ENCODE peak calls at places on chromosomes 6 and 20, in four cellular contexts. L, G, W and F are unnamed samples.

GRCh38 chr6:157110620-157111019 is 212.7 kb downstream of the TMEM242 start:
- DNase-seq in L (no peak), G (peak), W (no peak), F (peak)

GRCh38 chr20:34703573-34704176 is 469 bp upstream of the TP53INP2 start:
- DNase-seq in L (no peak), G (peak), W (no peak), F (no peak)

GRCh38 chr6:137660296-137660731 is 166.1 kb upstream of the OLIG3 start:
- DNase-seq in L (no peak), G (no peak), W (no peak), F (no peak)

GRCh38 chr6:31826793-31827285 is 699 bp upstream of the HSPA1B start:
- DNase-seq in L (peak), G (peak), W (peak), F (peak)

GRCh38 chr20:50425076-50425475 is 85.1 kb upstream of the PTPN1 start:
- DNase-seq in L (peak), G (no peak), W (peak), F (no peak)

GRCh38 chr20:53163486-53163885 is 191.3 kb downstream of the TSHZ2 start:
- DNase-seq in L (no peak), G (peak), W (peak), F (no peak)

GRCh38 chr6:15329154-15329781 is 83.4 kb downstream of the JARID2 start:
- DNase-seq in L (no peak), G (peak), W (no peak), F (peak)

GRCh38 chr20:3741846-3742458 is 9.5 kb downstream of the HSPA12B start:
- DNase-seq in L (no peak), G (no peak), W (no peak), F (no peak)

GRCh38 chr6:113651120-113651519 is 206.0 kb upstream of the MARCKS start:
- DNase-seq in L (no peak), G (no peak), W (no peak), F (no peak)

GRCh38 chr6:148577687-148578488 is 168.9 kb upstream of the UST start:
- DNase-seq in L (peak), G (peak), W (peak), F (peak)

GRCh38 chr6:116218866-116219265 is 35.0 kb downstream of the TSPYL4 start:
- DNase-seq in L (no peak), G (no peak), W (no peak), F (no peak)

GRCh38 chr6:25132934-25133333 is 146.2 kb upstream of the CARMIL1 start:
- DNase-seq in L (no peak), G (no peak), W (no peak), F (no peak)

GRCh38 chr6:140537211-140537610 is 1162.8 kb upstream of the CITED2 start:
- DNase-seq in L (no peak), G (peak), W (no peak), F (peak)

GRCh38 chr6:118080547-118080946 is 173.5 kb downstream of the SLC35F1 start:
- DNase-seq in L (no peak), G (no peak), W (no peak), F (no peak)

GRCh38 chr6:122565708-122566107 is 44.5 kb upstream of the PKIB start:
- DNase-seq in L (no peak), G (no peak), W (no peak), F (no peak)

GRCh38 chr6:4612636-4613171 is 163.5 kb upstream of the CDYL start:
- DNase-seq in L (peak), G (no peak), W (no peak), F (peak)

GRCh38 chr6:90369024-90369519 is 72.4 kb upstream of the BACH2 start:
- DNase-seq in L (peak), G (peak), W (peak), F (peak)

GRCh38 chr6:68679399-68679798 is 44.3 kb downstream of the ADGRB3 start:
- DNase-seq in L (no peak), G (no peak), W (no peak), F (no peak)

GRCh38 chr6:121522265-121522664 is 86.8 kb downstream of the GJA1 start:
- DNase-seq in L (no peak), G (peak), W (no peak), F (peak)

GRCh38 chr6:2155206-2155605 is 90.2 kb downstream of the GMDS start:
- DNase-seq in L (no peak), G (no peak), W (no peak), F (no peak)

GRCh38 chr20:1700990-1701389 is 43.4 kb upstream of the SIRPG start:
- DNase-seq in L (no peak), G (no peak), W (no peak), F (no peak)

GRCh38 chr6:134173007-134173690 is 120.7 kb upstream of the SLC2A12 start:
- DNase-seq in L (no peak), G (no peak), W (no peak), F (no peak)

GRCh38 chr6:10383312-10384063 is 31.4 kb downstream of the TFAP2A start:
- DNase-seq in L (no peak), G (no peak), W (no peak), F (no peak)

GRCh38 chr6:70622426-70622825 is 45.3 kb upstream of the SMAP1 start:
- DNase-seq in L (no peak), G (no peak), W (no peak), F (no peak)

GRCh38 chr6:84137989-84138575 is 89.4 kb downstream of the CEP162 start:
- DNase-seq in L (no peak), G (no peak), W (no peak), F (no peak)

GRCh38 chr6:148166339-148166949 is 176.2 kb upstream of the SASH1 start:
- DNase-seq in L (no peak), G (peak), W (peak), F (peak)

GRCh38 chr20:13113731-13114130 is 105.0 kb downstream of the SPTLC3 start:
- DNase-seq in L (no peak), G (no peak), W (no peak), F (no peak)

GRCh38 chr20:44395183-44395962 is 39.9 kb downstream of the HNF4A start:
- DNase-seq in L (no peak), G (no peak), W (no peak), F (no peak)

GRCh38 chr6:127464161-127464880 is 5.1 kb upstream of the KIAA0408 start:
- DNase-seq in L (no peak), G (peak), W (no peak), F (peak)

GRCh38 chr6:110768057-110768456 is 47.2 kb downstream of the CDK19 start:
- DNase-seq in L (no peak), G (no peak), W (no peak), F (no peak)

GRCh38 chr6:100435299-100435698 is 29.4 kb downstream of the SIM1 start:
- DNase-seq in L (no peak), G (peak), W (no peak), F (peak)

GRCh38 chr6:51891784-51892183 is 195.6 kb downstream of the PKHD1 start:
- DNase-seq in L (no peak), G (no peak), W (no peak), F (no peak)

GRCh38 chr20:63451821-63452220 is 20.6 kb downstream of the KCNQ2 start:
- DNase-seq in L (no peak), G (no peak), W (no peak), F (no peak)

GRCh38 chr6:155130161-155130853 is 133.5 kb upstream of the CLDN20 start:
- DNase-seq in L (no peak), G (peak), W (no peak), F (no peak)

GRCh38 chr20:34861386-34862084 is 11.1 kb downstream of the GGT7 start:
- DNase-seq in L (peak), G (no peak), W (no peak), F (no peak)

GRCh38 chr6:217048-217659 is 75.1 kb upstream of the DUSP22 start:
- DNase-seq in L (no peak), G (no peak), W (peak), F (no peak)

GRCh38 chr20:54105653-54106052 is 35.3 kb upstream of the BCAS1 start:
- DNase-seq in L (no peak), G (no peak), W (no peak), F (no peak)

GRCh38 chr20:18788021-18788420 is 25.6 kb upstream of the SCP2D1 start:
- DNase-seq in L (no peak), G (no peak), W (no peak), F (no peak)

GRCh38 chr6:125300992-125301434 is 754 bp downstream of the HDDC2 start:
- DNase-seq in L (no peak), G (peak), W (no peak), F (peak)

GRCh38 chr20:5214826-5215225 is 88.0 kb downstream of the CDS2 start:
- DNase-seq in L (no peak), G (no peak), W (no peak), F (no peak)
- TF ChIP-seq CTCF in L (no peak), G (no peak), W (no peak), F (no peak)

DNA sequence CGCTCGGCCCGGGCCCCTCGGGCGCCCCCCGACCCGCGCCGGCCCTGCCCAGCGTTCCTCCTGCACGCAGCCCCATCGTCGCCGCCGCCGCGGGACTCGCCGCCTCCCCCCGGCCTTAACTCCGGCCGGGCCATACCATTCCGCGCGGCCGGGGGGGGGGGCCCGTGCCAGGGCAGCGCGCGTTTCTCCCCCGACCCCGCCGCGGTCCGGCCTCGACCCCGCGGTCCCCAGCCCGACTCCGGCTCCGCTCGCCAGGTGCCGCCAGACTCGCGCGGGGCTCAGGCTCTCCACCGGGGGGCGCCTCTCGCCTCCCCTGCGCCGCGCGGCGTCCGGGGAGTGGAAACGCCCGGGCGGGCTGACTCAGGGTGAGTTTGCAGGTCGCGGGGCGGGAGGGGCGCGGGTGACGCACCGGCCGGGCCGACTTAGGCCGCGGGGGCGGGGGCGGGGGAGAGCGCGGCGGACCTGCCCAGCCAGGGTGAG is at the start of gene SRXN1:
- DNase-seq in L (peak), G (peak), W (peak), F (peak)
- TF ChIP-seq CTCF in L (peak), G (no peak), W (peak), F (peak)

GRCh38 chr6:30364591-30364990 is 19.6 kb downstream of the RPP21 start:
- DNase-seq in L (no peak), G (no peak), W (peak), F (no peak)
- TF ChIP-seq CTCF in L (no peak), G (no peak), W (peak), F (no peak)

DNA sequence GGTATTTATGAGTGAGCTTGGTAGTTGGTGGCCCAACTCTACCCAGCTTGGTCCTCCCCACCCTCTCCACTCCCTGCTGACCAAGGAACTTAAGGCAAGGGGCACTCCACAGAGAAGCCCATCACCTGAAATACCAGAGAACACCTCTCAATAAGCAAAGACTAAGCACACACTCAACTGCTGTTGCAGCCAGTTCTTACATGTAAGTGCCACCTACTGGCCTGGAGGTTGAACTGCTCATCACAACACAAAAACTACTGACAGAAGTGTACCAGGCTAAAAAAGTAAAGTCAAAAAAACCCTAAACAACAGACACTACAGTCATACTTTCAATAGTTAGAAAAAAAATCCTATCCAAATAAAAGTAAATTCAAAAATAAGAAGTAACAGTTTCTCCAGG is 146.2 kb downstream of the FAM83B start:
- DNase-seq in L (no peak), G (no peak), W (peak), F (no peak)
- TF ChIP-seq CTCF in L (no peak), G (peak), W (peak), F (peak)

GRCh38 chr6:30721198-30722024 is 1.3 kb downstream of the TUBB start:
- DNase-seq in L (peak), G (peak), W (peak), F (peak)

GRCh38 chr6:30720738-30721197 is 616 bp downstream of the TUBB start:
- DNase-seq in L (peak), G (no peak), W (peak), F (no peak)

GRCh38 chr6:30722280-30723112 is 2.3 kb downstream of the TUBB start:
- DNase-seq in L (peak), G (no peak), W (peak), F (peak)

GRCh38 chr6:30719356-30719755 is 796 bp upstream of the TUBB start:
- DNase-seq in L (no peak), G (no peak), W (peak), F (no peak)

DNA sequence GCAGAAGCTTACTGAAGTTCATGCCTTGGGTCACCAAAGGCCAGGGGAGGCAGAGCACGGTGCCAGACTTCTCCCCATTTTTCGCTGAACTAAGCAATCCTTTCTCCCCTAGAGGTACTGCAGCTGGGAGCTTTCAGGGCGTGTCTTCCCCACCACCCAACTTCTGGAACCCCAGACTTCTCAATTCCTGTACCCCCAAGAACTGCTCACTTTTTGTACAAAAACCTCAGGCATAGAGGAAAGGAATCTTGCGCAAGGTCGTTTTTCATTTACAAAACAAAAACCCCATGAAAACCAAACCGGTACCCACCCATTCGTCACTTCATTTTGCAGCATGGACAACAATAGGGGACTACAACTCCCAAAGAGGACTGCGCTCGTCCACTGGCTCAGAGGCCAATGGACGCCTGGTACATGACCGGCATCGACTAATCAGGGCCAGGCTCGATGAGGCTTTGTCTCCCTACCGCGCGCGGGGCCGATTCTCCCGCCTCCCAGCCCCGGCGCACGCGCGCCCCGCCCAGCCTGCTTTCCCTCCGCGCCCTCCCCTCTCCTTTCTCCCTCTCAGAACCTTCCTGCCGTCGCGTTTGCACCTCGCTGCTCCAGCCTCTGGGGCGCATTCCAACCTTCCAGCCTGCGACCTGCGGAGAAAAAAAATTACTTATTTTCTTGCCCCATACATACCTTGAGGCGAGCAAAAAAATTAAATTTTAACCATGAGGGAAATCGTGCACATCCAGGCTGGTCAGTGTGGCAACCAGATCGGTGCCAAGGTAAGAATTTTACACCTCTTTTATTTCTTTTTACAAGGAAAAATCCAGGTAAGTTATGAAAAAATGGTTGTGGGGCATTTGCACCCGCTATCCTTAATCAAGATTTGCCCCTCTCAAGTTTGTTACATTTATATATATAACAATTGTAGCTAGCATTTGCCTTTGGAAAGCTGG is at the start of gene TUBB:
- DNase-seq in L (peak), G (peak), W (peak), F (peak)
- TF ChIP-seq CTCF in L (peak), G (no peak), W (no peak), F (no peak)

GRCh38 chr6:79546186-79546585 is 9.0 kb upstream of the LCA5 start:
- DNase-seq in L (no peak), G (peak), W (no peak), F (no peak)

GRCh38 chr6:79543886-79544285 is 6.7 kb upstream of the LCA5 start:
- DNase-seq in L (no peak), G (no peak), W (peak), F (no peak)

GRCh38 chr6:79544299-79544927 is 7.2 kb upstream of the LCA5 start:
- DNase-seq in L (no peak), G (peak), W (peak), F (peak)

GRCh38 chr6:79543411-79543810 is 6.2 kb upstream of the LCA5 start:
- DNase-seq in L (no peak), G (no peak), W (no peak), F (no peak)

DNA sequence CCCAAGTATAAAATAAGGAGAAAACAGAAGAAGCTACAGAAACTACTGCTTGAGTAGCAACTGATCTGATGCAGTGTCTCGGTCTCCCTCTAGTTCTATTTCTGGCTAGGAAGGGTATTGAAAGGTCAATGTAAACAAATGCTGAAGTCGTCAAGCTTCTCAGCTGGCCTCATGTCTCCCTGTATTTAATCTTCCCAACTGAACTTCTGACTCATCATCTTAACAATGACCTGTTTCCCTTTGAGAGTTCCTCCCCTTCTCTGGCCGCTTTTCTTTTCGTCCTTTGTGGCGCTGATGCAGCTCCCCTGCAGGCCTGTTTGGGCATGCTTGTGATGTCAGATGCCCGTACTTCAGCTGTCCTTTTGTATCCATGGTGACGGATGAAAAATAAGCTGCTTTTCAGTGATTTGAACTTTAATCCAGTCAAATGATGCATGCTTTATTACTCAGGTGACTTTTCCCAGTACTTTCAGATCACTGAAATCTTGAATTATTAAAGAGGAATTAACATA is 7.8 kb upstream of the LCA5 start:
- DNase-seq in L (peak), G (peak), W (peak), F (peak)
- TF ChIP-seq CTCF in L (peak), G (peak), W (peak), F (peak)